ENCODE peak calls at places on chromosomes 7 and 10, in five cellular contexts. One of them, this sample, is unnamed.

GRCh38 chr7:129949292-129950133 is 3.2 kb downstream of the UBE2H start:
- DNase-seq in AG04450: peak
- DNase-seq in mammary epithelial cell: peak
- DNase-seq in colonic mucosa: peak
- DNase-seq in fibroblast of lung: peak
- DNase-seq in this sample: peak

GRCh38 chr10:47143072-47143471 is 156.9 kb upstream of the GDF10 start:
- DNase-seq in mammary epithelial cell: no peak
- DNase-seq in AG04450: no peak
- DNase-seq in colonic mucosa: no peak
- DNase-seq in fibroblast of lung: no peak
- DNase-seq in this sample: no peak

GRCh38 chr7:87552351-87552750 is 48.3 kb downstream of the ABCB1 start:
- DNase-seq in colonic mucosa: no peak
- DNase-seq in AG04450: no peak
- DNase-seq in mammary epithelial cell: no peak
- DNase-seq in fibroblast of lung: no peak
- DNase-seq in this sample: no peak

GRCh38 chr7:74454948-74455804 is 1.5 kb downstream of the GTF2IRD1 start:
- DNase-seq in mammary epithelial cell: no peak
- DNase-seq in colonic mucosa: peak
- DNase-seq in AG04450: no peak
- DNase-seq in fibroblast of lung: no peak
- DNase-seq in this sample: no peak

GRCh38 chr10:78976825-78977760 is 91.7 kb upstream of the ZMIZ1 start:
- DNase-seq in colonic mucosa: no peak
- DNase-seq in AG04450: no peak
- DNase-seq in fibroblast of lung: no peak
- DNase-seq in mammary epithelial cell: no peak
- DNase-seq in this sample: no peak

GRCh38 chr10:29736325-29737208 is 101.8 kb upstream of the SVIL start:
- DNase-seq in mammary epithelial cell: peak
- DNase-seq in AG04450: no peak
- DNase-seq in fibroblast of lung: peak
- DNase-seq in colonic mucosa: peak
- DNase-seq in this sample: no peak

GRCh38 chr10:97278491-97278989 is 13.9 kb downstream of the ARHGAP19 start:
- DNase-seq in AG04450: peak
- DNase-seq in colonic mucosa: no peak
- DNase-seq in fibroblast of lung: peak
- DNase-seq in mammary epithelial cell: peak
- DNase-seq in this sample: peak

GRCh38 chr10:78129211-78129610 is 95.5 kb downstream of the RPS24 start:
- DNase-seq in colonic mucosa: no peak
- DNase-seq in fibroblast of lung: no peak
- DNase-seq in mammary epithelial cell: no peak
- DNase-seq in AG04450: no peak
- DNase-seq in this sample: no peak

GRCh38 chr10:598415-599170 is 90.9 kb downstream of the DIP2C start:
- DNase-seq in AG04450: peak
- DNase-seq in colonic mucosa: no peak
- DNase-seq in mammary epithelial cell: no peak
- DNase-seq in fibroblast of lung: peak
- DNase-seq in this sample: peak

GRCh38 chr10:23096814-23097549 is 1.6 kb downstream of the MSRB2 start:
- DNase-seq in colonic mucosa: no peak
- DNase-seq in AG04450: peak
- DNase-seq in mammary epithelial cell: peak
- DNase-seq in fibroblast of lung: peak
- DNase-seq in this sample: no peak

GRCh38 chr10:70458329-70459060 is 17.0 kb upstream of the NODAL start:
- DNase-seq in fibroblast of lung: peak
- DNase-seq in mammary epithelial cell: peak
- DNase-seq in AG04450: peak
- DNase-seq in colonic mucosa: peak
- DNase-seq in this sample: peak

GRCh38 chr7:2097492-2097891 is 135.3 kb downstream of the MAD1L1 start:
- DNase-seq in fibroblast of lung: no peak
- DNase-seq in colonic mucosa: no peak
- DNase-seq in AG04450: no peak
- DNase-seq in mammary epithelial cell: no peak
- DNase-seq in this sample: no peak

GRCh38 chr10:32298066-32298812 is 48.7 kb downstream of the EPC1 start:
- DNase-seq in AG04450: peak
- DNase-seq in colonic mucosa: no peak
- DNase-seq in fibroblast of lung: peak
- DNase-seq in mammary epithelial cell: peak
- DNase-seq in this sample: peak

GRCh38 chr7:131738066-131738465 is 181.6 kb upstream of the PODXL start:
- DNase-seq in fibroblast of lung: no peak
- DNase-seq in colonic mucosa: no peak
- DNase-seq in AG04450: no peak
- DNase-seq in mammary epithelial cell: no peak
- DNase-seq in this sample: no peak

GRCh38 chr7:131341690-131342089 is 14.0 kb downstream of the MKLN1 start:
- DNase-seq in fibroblast of lung: no peak
- DNase-seq in AG04450: no peak
- DNase-seq in colonic mucosa: no peak
- DNase-seq in mammary epithelial cell: no peak
- DNase-seq in this sample: no peak

GRCh38 chr7:46811529-46811928 is 770.4 kb downstream of the TNS3 start:
- DNase-seq in AG04450: peak
- DNase-seq in mammary epithelial cell: peak
- DNase-seq in colonic mucosa: peak
- DNase-seq in fibroblast of lung: peak
- DNase-seq in this sample: peak

GRCh38 chr10:91603931-91604331 is 28.9 kb downstream of the PPP1R3C start:
- DNase-seq in fibroblast of lung: peak
- DNase-seq in AG04450: no peak
- DNase-seq in mammary epithelial cell: peak
- DNase-seq in colonic mucosa: no peak
- DNase-seq in this sample: peak

GRCh38 chr7:36661135-36661840 is 63.0 kb downstream of the AOAH start:
- DNase-seq in mammary epithelial cell: peak
- DNase-seq in AG04450: no peak
- DNase-seq in fibroblast of lung: no peak
- DNase-seq in colonic mucosa: peak
- DNase-seq in this sample: peak

GRCh38 chr10:133326745-133327650 is 9.7 kb downstream of the CALY start:
- DNase-seq in fibroblast of lung: peak
- DNase-seq in mammary epithelial cell: no peak
- DNase-seq in AG04450: no peak
- DNase-seq in colonic mucosa: no peak
- DNase-seq in this sample: no peak

GRCh38 chr10:91689731-91690168 is 56.9 kb upstream of the PPP1R3C start:
- DNase-seq in mammary epithelial cell: peak
- DNase-seq in AG04450: no peak
- DNase-seq in fibroblast of lung: peak
- DNase-seq in colonic mucosa: no peak
- DNase-seq in this sample: no peak

GRCh38 chr10:9010931-9011670 is 956.6 kb downstream of the GATA3 start:
- DNase-seq in fibroblast of lung: no peak
- DNase-seq in AG04450: no peak
- DNase-seq in mammary epithelial cell: peak
- DNase-seq in colonic mucosa: no peak
- DNase-seq in this sample: no peak

GRCh38 chr10:110355922-110356627 is 51.4 kb upstream of the SMNDC1 start:
- DNase-seq in AG04450: no peak
- DNase-seq in colonic mucosa: no peak
- DNase-seq in fibroblast of lung: no peak
- DNase-seq in mammary epithelial cell: no peak
- DNase-seq in this sample: no peak

GRCh38 chr7:55526329-55526728 is 46.0 kb downstream of the VOPP1 start:
- DNase-seq in AG04450: no peak
- DNase-seq in fibroblast of lung: no peak
- DNase-seq in mammary epithelial cell: no peak
- DNase-seq in colonic mucosa: no peak
- DNase-seq in this sample: no peak

GRCh38 chr10:65394898-65395297 is 1530.9 kb upstream of the LRRTM3 start:
- DNase-seq in fibroblast of lung: peak
- DNase-seq in colonic mucosa: no peak
- DNase-seq in AG04450: no peak
- DNase-seq in mammary epithelial cell: peak
- DNase-seq in this sample: peak

GRCh38 chr10:50405733-50406132 is 154.4 kb upstream of the ASAH2 start:
- DNase-seq in fibroblast of lung: no peak
- DNase-seq in AG04450: no peak
- DNase-seq in mammary epithelial cell: no peak
- DNase-seq in colonic mucosa: no peak
- DNase-seq in this sample: no peak

GRCh38 chr10:48332166-48332870 is 25.8 kb downstream of the MAPK8 start:
- DNase-seq in fibroblast of lung: no peak
- DNase-seq in mammary epithelial cell: peak
- DNase-seq in AG04450: no peak
- DNase-seq in colonic mucosa: no peak
- DNase-seq in this sample: no peak

GRCh38 chr7:117993377-117994003 is 120.2 kb upstream of the CTTNBP2 start:
- DNase-seq in colonic mucosa: no peak
- DNase-seq in mammary epithelial cell: peak
- DNase-seq in fibroblast of lung: peak
- DNase-seq in AG04450: no peak
- DNase-seq in this sample: no peak
- TF ChIP-seq CTCF in colonic mucosa: peak
- TF ChIP-seq CTCF in mammary epithelial cell: peak
- TF ChIP-seq CTCF in fibroblast of lung: peak
- TF ChIP-seq CTCF in AG04450: peak
- TF ChIP-seq CTCF in this sample: peak

GRCh38 chr7:81768951-81769778 is 682 bp downstream of the HGF start:
- DNase-seq in AG04450: no peak
- DNase-seq in colonic mucosa: no peak
- DNase-seq in mammary epithelial cell: no peak
- DNase-seq in fibroblast of lung: no peak
- DNase-seq in this sample: no peak
- H3K4me3 ChIP-seq in AG04450: peak
- H3K4me3 ChIP-seq in colonic mucosa: peak
- H3K4me3 ChIP-seq in mammary epithelial cell: no peak
- H3K4me3 ChIP-seq in fibroblast of lung: peak
- H3K4me3 ChIP-seq in this sample: no peak

GRCh38 chr10:24849537-24850299 is 102.7 kb downstream of the PRTFDC1 start:
- DNase-seq in AG04450: no peak
- DNase-seq in colonic mucosa: peak
- DNase-seq in mammary epithelial cell: peak
- DNase-seq in fibroblast of lung: no peak
- DNase-seq in this sample: no peak

GRCh38 chr10:24851595-24851994 is 100.8 kb downstream of the PRTFDC1 start:
- DNase-seq in fibroblast of lung: peak
- DNase-seq in colonic mucosa: peak
- DNase-seq in mammary epithelial cell: no peak
- DNase-seq in AG04450: no peak
- DNase-seq in this sample: no peak

GRCh38 chr10:24848169-24848688 is 104.2 kb downstream of the PRTFDC1 start:
- DNase-seq in colonic mucosa: no peak
- DNase-seq in mammary epithelial cell: no peak
- DNase-seq in AG04450: no peak
- DNase-seq in fibroblast of lung: peak
- DNase-seq in this sample: no peak

GRCh38 chr10:24849051-24849450 is 103.4 kb downstream of the PRTFDC1 start:
- DNase-seq in colonic mucosa: no peak
- DNase-seq in AG04450: no peak
- DNase-seq in mammary epithelial cell: no peak
- DNase-seq in fibroblast of lung: no peak
- DNase-seq in this sample: no peak

GRCh38 chr10:24850726-24851300 is 101.6 kb downstream of the PRTFDC1 start:
- DNase-seq in fibroblast of lung: no peak
- DNase-seq in AG04450: no peak
- DNase-seq in mammary epithelial cell: no peak
- DNase-seq in colonic mucosa: no peak
- DNase-seq in this sample: no peak
- TF ChIP-seq CTCF in fibroblast of lung: no peak
- TF ChIP-seq CTCF in AG04450: no peak
- TF ChIP-seq CTCF in mammary epithelial cell: no peak
- TF ChIP-seq CTCF in colonic mucosa: no peak
- TF ChIP-seq CTCF in this sample: no peak

GRCh38 chr10:116272497-116273221 is at the start of gene GFRA1:
- DNase-seq in colonic mucosa: no peak
- DNase-seq in AG04450: no peak
- DNase-seq in mammary epithelial cell: no peak
- DNase-seq in fibroblast of lung: peak
- DNase-seq in this sample: no peak

GRCh38 chr10:116271593-116272496 is 1.2 kb downstream of the GFRA1 start:
- DNase-seq in colonic mucosa: no peak
- DNase-seq in fibroblast of lung: peak
- DNase-seq in mammary epithelial cell: no peak
- DNase-seq in AG04450: no peak
- DNase-seq in this sample: no peak

GRCh38 chr10:116269612-116270011 is 3.4 kb downstream of the GFRA1 start:
- DNase-seq in mammary epithelial cell: no peak
- DNase-seq in AG04450: no peak
- DNase-seq in fibroblast of lung: no peak
- DNase-seq in colonic mucosa: no peak
- DNase-seq in this sample: no peak

GRCh38 chr10:116268976-116269375 is 4.0 kb downstream of the GFRA1 start:
- DNase-seq in fibroblast of lung: no peak
- DNase-seq in colonic mucosa: no peak
- DNase-seq in mammary epithelial cell: no peak
- DNase-seq in AG04450: no peak
- DNase-seq in this sample: no peak

GRCh38 chr10:116270691-116271592 is 2.1 kb downstream of the GFRA1 start:
- DNase-seq in mammary epithelial cell: no peak
- DNase-seq in fibroblast of lung: no peak
- DNase-seq in colonic mucosa: peak
- DNase-seq in AG04450: no peak
- DNase-seq in this sample: no peak
- H3K4me3 ChIP-seq in mammary epithelial cell: no peak
- H3K4me3 ChIP-seq in fibroblast of lung: peak
- H3K4me3 ChIP-seq in colonic mucosa: peak
- H3K4me3 ChIP-seq in AG04450: peak
- H3K4me3 ChIP-seq in this sample: peak

GRCh38 chr7:64946772-64947171 is 43.7 kb downstream of the ZNF273 start:
- DNase-seq in colonic mucosa: no peak
- DNase-seq in mammary epithelial cell: no peak
- DNase-seq in fibroblast of lung: peak
- DNase-seq in AG04450: no peak
- DNase-seq in this sample: no peak
- TF ChIP-seq CTCF in colonic mucosa: no peak
- TF ChIP-seq CTCF in mammary epithelial cell: no peak
- TF ChIP-seq CTCF in fibroblast of lung: no peak
- TF ChIP-seq CTCF in AG04450: peak
- TF ChIP-seq CTCF in this sample: peak